ENCODE peak calls at places on chromosomes 16 and 17, in ten cellular contexts. Z is nephron progenitor cell, H is GM12878, A is mesothelial cell of epicardium, W is colonic mucosa, S is HCT116, D is BJ, N is GM10248, I is GM13977, V is suprapubic skin. F is an unnamed sample.

GRCh38 chr16:89841275-89841674 is 13.0 kb downstream of the SPIRE2 start:
- DNase-seq in Z (no peak), H (no peak), A (no peak), W (no peak), S (no peak), D (no peak), N (no peak), I (no peak), V (no peak), F (no peak)

GRCh38 chr17:50920041-50920410 is 53.9 kb upstream of the TOB1 start:
- DNase-seq in Z (no peak), H (no peak), A (no peak), W (no peak), S (no peak), D (no peak), N (no peak), I (no peak), V (no peak), F (no peak)

GRCh38 chr16:15572329-15573001 is 70.5 kb downstream of the MARF1 start:
- DNase-seq in Z (no peak), H (no peak), A (no peak), W (peak), S (no peak), D (peak), N (no peak), I (no peak), V (no peak), F (no peak)

GRCh38 chr17:12730931-12731521 is 58.3 kb upstream of the ARHGAP44 start:
- DNase-seq in Z (peak), H (no peak), A (no peak), W (peak), S (peak), D (no peak), N (no peak), I (no peak), V (no peak), F (peak)

GRCh38 chr17:17504341-17505140 is 8.3 kb upstream of the RASD1 start:
- DNase-seq in Z (no peak), H (no peak), A (no peak), W (no peak), S (no peak), D (no peak), N (no peak), I (no peak), V (no peak), F (no peak)

GRCh38 chr17:3980381-3980975 is 16.2 kb upstream of the ATP2A3 start:
- DNase-seq in Z (no peak), H (no peak), A (no peak), W (no peak), S (no peak), D (no peak), N (no peak), I (no peak), V (no peak), F (no peak)

GRCh38 chr17:4038076-4038475 is 73.8 kb upstream of the ATP2A3 start:
- DNase-seq in Z (no peak), H (no peak), A (no peak), W (no peak), S (no peak), D (no peak), N (no peak), I (no peak), V (no peak), F (no peak)

GRCh38 chr16:67441907-67442306 is 11.0 kb downstream of the HSD11B2 start:
- DNase-seq in Z (no peak), H (no peak), A (no peak), W (no peak), S (no peak), D (no peak), N (no peak), I (no peak), V (no peak), F (no peak)

GRCh38 chr17:79993390-79994221 is 42.1 kb downstream of the TBC1D16 start:
- DNase-seq in Z (peak), H (no peak), A (peak), W (peak), S (no peak), D (no peak), N (peak), I (no peak), V (peak), F (peak)

GRCh38 chr17:66636111-66636510 is 198.8 kb upstream of the CACNG5 start:
- DNase-seq in Z (no peak), H (no peak), A (no peak), W (no peak), S (no peak), D (no peak), N (no peak), I (no peak), V (no peak), F (no peak)

GRCh38 chr17:32487460-32488176 is 825 bp downstream of the CDK5R1 start:
- DNase-seq in Z (peak), H (no peak), A (peak), W (no peak), S (no peak), D (no peak), N (peak), I (peak), V (no peak), F (no peak)

GRCh38 chr17:38564254-38564605 is 41.5 kb downstream of the SRCIN1 start:
- DNase-seq in Z (no peak), H (no peak), A (no peak), W (no peak), S (no peak), D (no peak), N (no peak), I (no peak), V (no peak), F (no peak)

GRCh38 chr17:74750327-74751069 is 2.1 kb downstream of the NHERF1 start:
- DNase-seq in Z (no peak), H (no peak), A (no peak), W (peak), S (no peak), D (no peak), N (no peak), I (no peak), V (no peak), F (peak)

GRCh38 chr16:87471278-87472141 is 21.3 kb downstream of the ZCCHC14 start:
- DNase-seq in Z (peak), H (no peak), A (no peak), W (peak), S (no peak), D (no peak), N (no peak), I (no peak), V (no peak), F (no peak)

GRCh38 chr16:55622930-55623561 is 32.7 kb upstream of the SLC6A2 start:
- DNase-seq in Z (peak), H (no peak), A (no peak), W (no peak), S (peak), D (no peak), N (no peak), I (no peak), V (no peak), F (peak)

GRCh38 chr17:79057727-79058400 is 16.8 kb upstream of the ENGASE start:
- DNase-seq in Z (no peak), H (no peak), A (no peak), W (no peak), S (no peak), D (no peak), N (peak), I (no peak), V (no peak), F (no peak)

GRCh38 chr17:38558751-38559024 is 47.1 kb downstream of the SRCIN1 start:
- DNase-seq in Z (no peak), H (no peak), A (no peak), W (no peak), S (no peak), D (no peak), N (no peak), I (no peak), V (no peak), F (no peak)

GRCh38 chr16:81279375-81279774 is 35.4 kb upstream of the GAN start:
- DNase-seq in Z (no peak), H (no peak), A (no peak), W (no peak), S (no peak), D (no peak), N (no peak), I (no peak), V (no peak), F (no peak)

GRCh38 chr17:33628500-33629336 is 335.6 kb upstream of the ASIC2 start:
- DNase-seq in Z (no peak), H (no peak), A (no peak), W (no peak), S (no peak), D (no peak), N (no peak), I (no peak), V (no peak), F (no peak)

GRCh38 chr17:33868899-33869298 is 386.2 kb upstream of the CCL2 start:
- DNase-seq in Z (no peak), H (no peak), A (no peak), W (no peak), S (no peak), D (no peak), N (no peak), I (no peak), V (no peak), F (no peak)

GRCh38 chr16:7746971-7747370 is 414.3 kb downstream of the RBFOX1 start:
- DNase-seq in Z (no peak), H (no peak), A (no peak), W (no peak), S (no peak), D (no peak), N (no peak), I (no peak), V (no peak), F (no peak)

GRCh38 chr16:26993988-26994387 is 72.7 kb upstream of the C16orf82 start:
- DNase-seq in Z (no peak), H (no peak), A (no peak), W (no peak), S (no peak), D (peak), N (no peak), I (no peak), V (peak), F (no peak)

GRCh38 chr17:29682987-29683386 is 60.3 kb upstream of the CORO6 start:
- DNase-seq in Z (no peak), H (no peak), A (no peak), W (no peak), S (no peak), D (no peak), N (no peak), I (no peak), V (no peak), F (no peak)

GRCh38 chr17:39634384-39634871 is 2.5 kb upstream of the STARD3 start:
- DNase-seq in Z (no peak), H (no peak), A (no peak), W (no peak), S (no peak), D (no peak), N (no peak), I (peak), V (no peak), F (no peak)

GRCh38 chr16:14132696-14133048 is 61.6 kb downstream of the MRTFB start:
- DNase-seq in Z (no peak), H (no peak), A (no peak), W (no peak), S (no peak), D (no peak), N (peak), I (peak), V (no peak), F (no peak)

GRCh38 chr16:19242987-19243386 is 42.5 kb upstream of the CLEC19A start:
- DNase-seq in Z (no peak), H (no peak), A (no peak), W (no peak), S (no peak), D (no peak), N (no peak), I (no peak), V (no peak), F (no peak)

GRCh38 chr16:73285336-73285735 is 237.4 kb upstream of the ZFHX3 start:
- DNase-seq in Z (no peak), H (no peak), A (no peak), W (no peak), S (no peak), D (no peak), N (no peak), I (no peak), V (no peak), F (no peak)

GRCh38 chr16:86563489-86564345 is 2.9 kb upstream of the FOXC2 start:
- DNase-seq in Z (peak), H (peak), A (peak), W (peak), S (peak), D (no peak), N (peak), I (peak), V (peak), F (peak)

GRCh38 chr17:75511610-75512575 is 3.4 kb downstream of the CASKIN2 start:
- DNase-seq in Z (no peak), H (no peak), A (no peak), W (no peak), S (no peak), D (no peak), N (no peak), I (no peak), V (no peak), F (peak)

GRCh38 chr16:69345923-69346322 is 5.7 kb downstream of the TMED6 start:
- DNase-seq in Z (no peak), H (peak), A (no peak), W (no peak), S (no peak), D (no peak), N (no peak), I (no peak), V (no peak), F (no peak)

GRCh38 chr16:81005644-81006471 is 827 bp downstream of the CMC2 start:
- DNase-seq in Z (peak), H (no peak), A (no peak), W (peak), S (peak), D (no peak), N (no peak), I (no peak), V (peak), F (no peak)

GRCh38 chr17:81898029-81898866 is 3.8 kb upstream of the NPB start:
- DNase-seq in Z (no peak), H (no peak), A (no peak), W (no peak), S (peak), D (peak), N (no peak), I (no peak), V (no peak), F (no peak)

GRCh38 chr16:79213214-79213613 is 387.3 kb downstream of the MAF start:
- DNase-seq in Z (no peak), H (no peak), A (no peak), W (no peak), S (no peak), D (no peak), N (no peak), I (no peak), V (no peak), F (peak)
- TF ChIP-seq CTCF in Z (no peak), H (no peak), A (no peak), W (no peak), S (no peak), D (no peak), N (no peak), I (no peak), V (no peak), F (no peak)

DNA sequence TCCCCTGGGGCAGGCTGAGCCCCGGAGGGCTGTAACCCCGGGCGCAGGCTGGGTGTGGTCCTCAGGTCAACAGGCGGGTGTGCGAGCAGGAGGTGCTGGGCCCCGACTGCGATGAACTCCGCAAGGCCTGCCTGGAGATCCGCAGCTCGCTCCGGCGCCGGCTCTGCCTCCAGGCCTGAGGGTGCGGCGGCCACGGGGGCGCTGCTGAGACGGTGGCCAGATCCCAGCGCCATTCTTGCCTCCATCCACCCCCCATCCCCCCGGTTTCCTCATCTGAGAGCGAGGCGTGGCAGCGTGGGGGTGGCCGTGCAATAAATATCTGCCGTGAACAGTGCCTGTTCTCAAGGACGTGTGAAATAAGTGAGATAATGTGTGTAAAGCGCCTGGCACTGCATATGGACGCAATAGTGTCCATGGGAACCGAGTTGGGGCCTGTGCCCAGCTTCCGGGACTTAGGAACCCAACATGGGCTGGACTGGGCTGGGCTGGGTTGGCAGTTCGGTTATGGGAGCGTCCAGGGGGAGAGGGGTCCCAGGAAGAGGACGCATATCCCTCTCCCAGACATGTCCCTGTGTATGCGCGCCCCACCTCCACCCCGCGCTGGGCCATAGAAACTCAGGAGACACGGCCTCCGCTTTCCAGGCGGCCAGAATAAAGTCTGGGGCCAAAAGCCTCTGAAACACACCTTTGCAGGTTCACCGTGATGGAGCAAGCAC is 15.0 kb downstream of the ZNF213 start:
- DNase-seq in Z (peak), H (no peak), A (peak), W (peak), S (no peak), D (no peak), N (peak), I (peak), V (no peak), F (peak)
- TF ChIP-seq CTCF in Z (peak), H (peak), A (no peak), W (peak), S (peak), D (peak), N (peak), I (peak), V (no peak), F (peak)

DNA sequence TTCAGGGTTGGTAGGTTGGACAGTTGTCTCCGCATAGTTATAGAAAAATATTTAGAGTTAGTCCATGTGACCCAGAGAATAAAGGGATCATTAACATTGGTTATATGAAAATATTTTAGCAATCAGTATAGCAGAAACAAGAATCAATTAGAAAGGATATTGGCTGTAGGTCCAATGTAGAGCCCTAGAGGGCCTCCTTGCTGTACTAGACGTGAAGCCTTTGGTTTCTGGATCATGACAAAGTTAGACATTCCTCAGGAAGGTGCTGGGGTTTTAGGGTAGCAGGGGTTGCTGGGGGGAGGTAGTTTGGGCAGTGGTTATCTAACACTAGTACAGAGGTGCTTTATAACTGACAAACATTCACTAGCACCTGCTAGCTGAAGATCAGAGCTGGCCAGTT is 31.6 kb upstream of the ANKFN1 start:
- DNase-seq in Z (no peak), H (no peak), A (no peak), W (no peak), S (no peak), D (no peak), N (no peak), I (no peak), V (no peak), F (no peak)
- TF ChIP-seq CTCF in Z (peak), H (no peak), A (no peak), W (no peak), S (peak), D (peak), N (no peak), I (no peak), V (no peak), F (no peak)

DNA sequence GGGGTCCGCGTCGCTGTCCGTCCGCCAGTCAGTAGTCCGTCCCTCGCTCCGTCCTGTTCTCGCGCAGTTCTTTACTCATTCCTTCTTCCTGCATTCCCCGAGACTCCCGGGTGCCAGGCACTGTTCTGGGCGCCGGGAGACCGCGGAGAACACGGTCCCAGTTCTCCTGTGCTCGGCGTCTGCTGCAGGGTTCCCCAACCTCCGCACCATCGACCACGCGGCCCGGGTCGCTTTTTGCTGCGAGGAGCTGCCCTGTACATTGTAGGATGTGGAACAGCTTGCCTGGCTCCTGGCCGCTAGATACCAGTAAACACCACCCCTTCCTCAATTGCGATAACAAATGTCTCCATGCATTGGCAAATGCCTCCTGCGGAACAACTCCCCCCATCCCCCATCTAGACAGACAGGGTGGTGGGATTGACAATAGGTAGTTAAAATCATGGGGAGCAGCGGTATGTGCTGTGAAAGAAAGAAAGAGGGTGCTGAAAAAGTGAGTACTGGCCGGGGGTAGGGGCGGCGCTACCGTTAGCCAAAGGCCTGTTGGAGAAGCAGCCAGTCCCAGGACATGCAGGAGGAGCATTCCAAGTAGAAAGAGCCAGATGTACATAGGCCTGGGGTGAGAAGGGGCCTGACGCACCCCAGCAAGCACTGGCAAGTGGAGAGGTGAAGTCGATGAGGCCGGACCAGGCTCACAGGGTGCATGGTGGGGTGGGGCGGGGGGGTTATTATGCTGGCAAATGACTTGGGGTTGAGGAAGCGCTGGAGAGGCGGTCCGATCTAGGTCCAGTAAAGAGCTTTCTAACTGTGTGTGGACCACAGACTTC is 655 bp downstream of the TRAF7 start:
- DNase-seq in Z (peak), H (no peak), A (peak), W (peak), S (no peak), D (no peak), N (no peak), I (no peak), V (no peak), F (no peak)
- TF ChIP-seq CTCF in Z (no peak), H (no peak), A (no peak), W (no peak), S (no peak), D (no peak), N (no peak), I (no peak), V (no peak), F (no peak)